ENCODE peak calls at places on chromosomes 6 and 20, in ten cellular contexts. Y is GM04504; E is NCI-H748 treated with DMSO at 0.1 percent for 48 hours; T is activated CD4-positive, CD25-positive, alpha-beta regulatory T cell; M is dorsolateral prefrontal cortex; J is COR-L47; Z is Kasumi-1; Q is psoas muscle; C is stimulated activated CD4-positive, alpha-beta T cell treated with anti-CD3 and anti-CD28 coated beads, TNF-alpha, amount 100 ng/mL, for 1 hour; R is amniotic stem cell. V is an unnamed sample.

GRCh38 chr6:115058414-115059211 is 715.8 kb upstream of the HS3ST5 start:
- DNase-seq in Y (no peak), E (peak; percentile 67), T (no peak), M (no peak), J (no peak), Z (no peak), Q (no peak), C (no peak), R (no peak), V (no peak)

GRCh38 chr6:139376604-139377218 is 2.3 kb upstream of the CITED2 start:
- DNase-seq in Y (peak; percentile 46), E (no peak), T (no peak), M (no peak), J (no peak), Z (peak; percentile 20), Q (peak; percentile 39), C (no peak), R (no peak), V (peak; percentile 83)

GRCh38 chr20:32484221-32485125 is 100.7 kb downstream of the NOL4L start:
- DNase-seq in Y (no peak), E (peak; percentile 53), T (no peak), M (peak; percentile 57), J (peak; percentile 41), Z (no peak), Q (peak; percentile 42), C (no peak), R (no peak), V (no peak)

GRCh38 chr20:24160563-24161355 is 172.2 kb upstream of the GGTLC1 start:
- DNase-seq in Y (peak; percentile 10), E (peak; percentile 6), T (no peak), M (peak; percentile 22), J (peak; percentile 8), Z (peak; percentile 24), Q (peak; percentile 28), C (no peak), R (peak; percentile 24), V (peak; percentile 48)

GRCh38 chr20:18679020-18679419 is 91.2 kb downstream of the DTD1 start:
- DNase-seq in Y (no peak), E (peak; percentile 63), T (no peak), M (no peak), J (peak; percentile 78), Z (no peak), Q (no peak), C (no peak), R (no peak), V (no peak)

GRCh38 chr6:125962900-125963497 is 6.4 kb downstream of the HINT3 start:
- DNase-seq in Y (no peak), E (no peak), T (no peak), M (no peak), J (no peak), Z (no peak), Q (no peak), C (no peak), R (no peak), V (no peak)

GRCh38 chr20:63830821-63831593 is at the start of gene ZBTB46:
- DNase-seq in Y (no peak), E (no peak), T (no peak), M (no peak), J (peak; percentile 47), Z (no peak), Q (peak; percentile 73), C (no peak), R (no peak), V (no peak)

GRCh38 chr6:92564393-92564792 is 855.0 kb downstream of the EPHA7 start:
- DNase-seq in Y (no peak), E (no peak), T (no peak), M (no peak), J (no peak), Z (no peak), Q (no peak), C (no peak), R (no peak), V (no peak)

GRCh38 chr6:167703781-167704180 is 122.9 kb upstream of the AFDN start:
- DNase-seq in Y (no peak), E (no peak), T (no peak), M (no peak), J (no peak), Z (no peak), Q (no peak), C (no peak), R (no peak), V (no peak)

GRCh38 chr6:109397020-109397419 is 14.8 kb upstream of the CD164 start:
- DNase-seq in Y (no peak), E (no peak), T (no peak), M (no peak), J (no peak), Z (peak; percentile 61), Q (no peak), C (no peak), R (no peak), V (no peak)

GRCh38 chr20:49697071-49697470 is 16.6 kb downstream of the B4GALT5 start:
- DNase-seq in Y (no peak), E (no peak), T (no peak), M (no peak), J (peak; percentile 69), Z (no peak), Q (no peak), C (no peak), R (no peak), V (no peak)

GRCh38 chr6:44254957-44255808 is 2.1 kb downstream of the SLC35B2 start:
- DNase-seq in Y (no peak), E (no peak), T (no peak), M (no peak), J (no peak), Z (peak; percentile 39), Q (no peak), C (no peak), R (no peak), V (no peak)

GRCh38 chr6:81086931-81087330 is 665.5 kb downstream of the TENT5A start:
- DNase-seq in Y (peak; percentile 10), E (no peak), T (no peak), M (no peak), J (no peak), Z (no peak), Q (no peak), C (no peak), R (no peak), V (no peak)

GRCh38 chr6:75084872-75085381 is 120.9 kb downstream of the COL12A1 start:
- DNase-seq in Y (no peak), E (no peak), T (no peak), M (peak; percentile 19), J (no peak), Z (no peak), Q (no peak), C (no peak), R (no peak), V (peak; percentile 38)

GRCh38 chr6:29563435-29563834 is 3.9 kb upstream of the UBD start:
- DNase-seq in Y (no peak), E (no peak), T (no peak), M (no peak), J (no peak), Z (peak; percentile 32), Q (no peak), C (no peak), R (no peak), V (no peak)

GRCh38 chr6:16168858-16169257 is 40.0 kb downstream of the MYLIP start:
- DNase-seq in Y (no peak), E (peak; percentile 91), T (no peak), M (no peak), J (peak; percentile 58), Z (peak; percentile 56), Q (no peak), C (no peak), R (no peak), V (no peak)

V was measured in lung.